ENCODE peak calls at places on chromosome 5, in five cellular contexts. Q is neural progenitor cell, T is uterus, J is breast epithelium, X is cardiac fibroblast. O is an unnamed sample.

GRCh38 chr5:32170303-32171170 is 3.6 kb downstream of the GOLPH3 start:
- DNase-seq in T (no peak), J (no peak), Q (no peak), X (peak; percentile 69), O (no peak)

GRCh38 chr5:166032601-166033000 is 2258.8 kb upstream of the WWC1 start:
- DNase-seq in Q (no peak), J (no peak), T (no peak), X (no peak), O (no peak)

GRCh38 chr5:154220625-154221024 is 30.1 kb downstream of the GALNT10 start:
- DNase-seq in X (peak; percentile 86), Q (no peak), T (no peak), J (no peak), O (no peak)

GRCh38 chr5:1410156-1411014 is 34.9 kb downstream of the SLC6A3 start:
- DNase-seq in T (no peak), X (no peak), J (no peak), Q (no peak), O (no peak)

GRCh38 chr5:4204616-4205151 is 609.1 kb downstream of the IRX1 start:
- DNase-seq in J (no peak), Q (no peak), T (no peak), X (no peak), O (no peak)

GRCh38 chr5:140391732-140392131 is 9.9 kb upstream of the ANKHD1 start:
- DNase-seq in T (no peak), X (no peak), J (no peak), Q (no peak), O (no peak)

GRCh38 chr5:74272019-74272775 is 368.3 kb downstream of the ENC1 start:
- DNase-seq in J (no peak), Q (no peak), X (peak; percentile 19), T (no peak), O (no peak)

GRCh38 chr5:159242656-159243055 is 20.4 kb upstream of the UBLCP1 start:
- DNase-seq in X (peak; percentile 17), Q (no peak), J (no peak), T (no peak), O (no peak)

GRCh38 chr5:145473032-145473642 is 362.0 kb downstream of the PRELID2 start:
- DNase-seq in X (peak; percentile 63), J (no peak), T (no peak), Q (no peak), O (no peak)

GRCh38 chr5:127796207-127796606 is 93.0 kb downstream of the CCDC192 start:
- DNase-seq in T (no peak), J (no peak), Q (peak; percentile 68), X (no peak), O (no peak)

GRCh38 chr5:66209350-66209749 is 65.2 kb downstream of the SREK1 start:
- DNase-seq in X (no peak), J (peak; percentile 30), Q (no peak), T (no peak), O (no peak)

GRCh38 chr5:16480821-16481538 is 15.4 kb upstream of the ZNF622 start:
- DNase-seq in T (no peak), X (no peak), Q (no peak), J (no peak), O (no peak)

GRCh38 chr5:65100846-65101678 is 332.3 kb downstream of the CWC27 start:
- DNase-seq in Q (peak; percentile 72), T (peak; percentile 34), X (peak; percentile 89), J (no peak), O (no peak)

GRCh38 chr5:57231607-57232006 is 57.7 kb downstream of the GPBP1 start:
- DNase-seq in J (no peak), T (no peak), Q (no peak), X (peak; percentile 60), O (no peak)

GRCh38 chr5:117889592-117889991 is 1098.8 kb downstream of the DTWD2 start:
- DNase-seq in J (no peak), X (peak; percentile 64), Q (no peak), T (no peak), O (no peak)

GRCh38 chr5:34545164-34545563 is 111.0 kb upstream of the RAI14 start:
- DNase-seq in Q (no peak), T (no peak), X (no peak), J (no peak), O (no peak)

GRCh38 chr5:43156388-43156787 is 35.6 kb upstream of the NIM1K start:
- DNase-seq in J (no peak), X (peak; percentile 64), Q (no peak), T (no peak), O (no peak)

GRCh38 chr5:56050566-56051292 is 56.0 kb upstream of the IL6ST start:
- DNase-seq in X (no peak), T (no peak), Q (no peak), J (no peak), O (no peak)

GRCh38 chr5:14681236-14681752 is 16.8 kb downstream of the OTULIN start:
- DNase-seq in X (no peak), Q (no peak), J (no peak), T (no peak), O (no peak)

GRCh38 chr5:126464959-126465358 is 41.8 kb downstream of the GRAMD2B start:
- DNase-seq in Q (no peak), X (no peak), T (no peak), J (no peak), O (no peak)

GRCh38 chr5:39315995-39316394 is 48.3 kb downstream of the C9 start:
- DNase-seq in X (no peak), Q (no peak), J (no peak), T (no peak), O (no peak)

GRCh38 chr5:130939059-130939458 is 226.0 kb downstream of the HINT1 start:
- DNase-seq in T (no peak), Q (no peak), X (no peak), J (no peak), O (no peak)

GRCh38 chr5:180093651-180094382 is 22.3 kb upstream of the RNF130 start:
- DNase-seq in X (no peak), Q (no peak), T (no peak), J (no peak), O (no peak)

GRCh38 chr5:113358696-113359095 is 76.1 kb downstream of the TSSK1B start:
- DNase-seq in X (no peak), Q (no peak), J (no peak), T (no peak), O (no peak)

GRCh38 chr5:110544603-110545002 is 181.9 kb downstream of the TMEM232 start:
- DNase-seq in X (peak; percentile 22), J (no peak), T (no peak), Q (no peak), O (no peak)

GRCh38 chr5:145221416-145221815 is 613.7 kb downstream of the PRELID2 start:
- DNase-seq in X (no peak), T (no peak), Q (no peak), J (no peak), O (no peak)

GRCh38 chr5:142783601-142784291 is 13.6 kb downstream of the ARHGAP26 start:
- DNase-seq in X (peak; percentile 14), J (no peak), Q (peak; percentile 43), T (no peak), O (no peak)

GRCh38 chr5:176647030-176647869 is at the start of gene TSPAN17:
- DNase-seq in T (peak; percentile 100), J (peak; percentile 99), Q (peak; percentile 100), X (peak; percentile 99), O (peak; percentile 99)
- TF ChIP-seq CTCF in T (peak; percentile 46), J (no peak), Q (peak; percentile 38), X (no peak), O (no peak)

GRCh38 chr5:139078345-139078744 is 119.8 kb downstream of the SIL1 start:
- DNase-seq in T (no peak), Q (no peak), J (no peak), X (no peak), O (no peak)
- TF ChIP-seq CTCF in T (no peak), Q (no peak), J (no peak), X (no peak), O (no peak)

GRCh38 chr5:68215888-68216736 is 556 bp downstream of the PIK3R1 start:
- DNase-seq in X (no peak), J (no peak), T (peak; percentile 42), Q (peak; percentile 70), O (no peak)

GRCh38 chr5:68214472-68215207 is 916 bp upstream of the PIK3R1 start:
- DNase-seq in T (peak; percentile 27), J (peak; percentile 25), X (peak; percentile 26), Q (peak; percentile 69), O (no peak)

GRCh38 chr5:68216737-68217231 is 1.2 kb downstream of the PIK3R1 start:
- DNase-seq in T (no peak), J (no peak), X (peak; percentile 37), Q (peak; percentile 57), O (no peak)

GRCh38 chr5:68217476-68217984 is 2.0 kb downstream of the PIK3R1 start:
- DNase-seq in Q (peak; percentile 13), T (no peak), J (no peak), X (peak; percentile 34), O (no peak)

GRCh38 chr5:68215208-68215887 is at the start of gene PIK3R1:
- DNase-seq in T (peak; percentile 95), J (peak; percentile 96), X (peak; percentile 90), Q (peak; percentile 98), O (peak; percentile 83)
- TF ChIP-seq CTCF in T (peak; percentile 21), J (no peak), X (peak; percentile 57), Q (peak; percentile 38), O (peak; percentile 21)

DNA sequence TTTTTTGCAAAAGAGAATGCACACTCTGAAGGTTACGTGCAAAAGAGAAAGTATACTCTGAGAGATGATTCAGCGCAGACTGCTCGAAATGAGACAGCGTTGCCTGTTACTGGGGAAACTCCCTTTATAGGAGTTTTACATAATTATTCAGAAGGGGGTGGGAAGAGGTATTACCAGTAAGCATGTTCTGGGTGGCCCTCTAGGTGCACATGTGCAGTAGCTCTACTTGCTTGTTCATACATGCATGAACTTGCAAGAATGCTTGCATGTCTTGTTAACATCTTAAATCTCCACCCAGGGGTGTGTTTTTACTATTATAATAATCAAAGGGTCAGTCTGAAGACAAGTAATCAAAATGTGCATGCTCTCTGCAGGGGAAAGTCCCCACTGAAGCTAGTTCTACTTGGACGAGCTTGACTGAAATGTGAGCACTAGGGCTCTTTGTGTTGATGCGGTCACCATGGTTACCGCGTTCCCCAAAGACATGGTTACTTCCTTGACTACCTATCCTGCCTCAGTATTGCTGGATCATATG is 75.5 kb downstream of the SGCD start:
- DNase-seq in T (no peak), Q (peak; percentile 70), J (no peak), X (no peak), O (no peak)
- TF ChIP-seq CTCF in T (no peak), Q (no peak), J (no peak), X (no peak), O (no peak)

GRCh38 chr5:170403675-170404074 is 14.5 kb upstream of the KCNMB1 start:
- DNase-seq in J (no peak), T (no peak), X (no peak), Q (peak; percentile 64), O (no peak)
- TF ChIP-seq CTCF in J (no peak), T (no peak), X (no peak), Q (peak; percentile 47), O (no peak)

DNA sequence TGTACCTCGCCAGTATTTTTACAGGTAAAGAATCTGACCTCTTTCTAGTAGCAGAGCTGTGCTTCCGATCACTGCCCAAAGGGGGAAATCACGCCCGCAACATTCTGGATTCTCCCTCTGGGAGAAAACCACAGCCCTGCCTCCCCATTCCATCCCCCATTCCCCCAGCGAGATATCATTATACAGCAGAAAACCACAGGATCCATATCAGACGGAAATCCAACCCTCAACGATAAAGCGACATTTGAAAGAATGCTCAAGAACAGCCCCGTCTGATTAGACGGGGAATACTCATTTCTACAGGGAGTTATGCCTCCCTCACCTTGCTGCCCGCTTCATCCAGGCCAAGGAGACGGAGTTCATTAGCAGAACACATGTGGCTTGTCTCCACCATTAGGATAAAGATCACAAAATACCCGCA is 172.8 kb downstream of the COL23A1 start:
- DNase-seq in J (no peak), T (no peak), X (no peak), Q (no peak), O (no peak)
- TF ChIP-seq CTCF in J (no peak), T (no peak), X (no peak), Q (no peak), O (no peak)

GRCh38 chr5:150987746-150988145 is 32.6 kb upstream of the GPX3 start:
- DNase-seq in Q (no peak), J (no peak), T (no peak), X (no peak), O (no peak)
- TF ChIP-seq CTCF in Q (no peak), J (no peak), T (no peak), X (no peak), O (no peak)

O was measured in omental fat pad.